ENCODE peak calls at places on chromosomes 3 and 15, in seven cellular contexts. W, C, A, Q, G, H and L are unnamed samples.

GRCh38 chr3:23992051-23992628 is 47.1 kb downstream of the NR1D2 start:
- DNase-seq in C (no peak), H (no peak), Q (peak; percentile 77), G (peak; percentile 70), W (no peak), A (no peak), L (no peak)

GRCh38 chr3:191176038-191176437 is 23.0 kb upstream of the OSTN start:
- DNase-seq in G (no peak), C (no peak), H (no peak), W (no peak), Q (no peak), A (no peak), L (no peak)

GRCh38 chr3:101100361-101101009 is 107.3 kb upstream of the ABI3BP start:
- DNase-seq in W (no peak), G (no peak), H (no peak), A (no peak), Q (no peak), C (no peak), L (no peak)

GRCh38 chr15:38696120-38696727 is 131.6 kb upstream of the RASGRP1 start:
- DNase-seq in Q (no peak), G (peak; percentile 88), A (peak; percentile 69), C (no peak), H (no peak), W (no peak), L (no peak)

GRCh38 chr15:83106994-83107840 is at the start of gene TM6SF1:
- DNase-seq in G (peak; percentile 55), A (peak; percentile 19), W (no peak), C (no peak), H (no peak), Q (peak; percentile 79), L (no peak)

GRCh38 chr15:32743411-32744145 is 25.8 kb downstream of the GREM1 start:
- DNase-seq in W (no peak), G (no peak), H (no peak), C (peak; percentile 51), Q (no peak), A (no peak), L (no peak)

GRCh38 chr3:38438421-38438820 is 15.3 kb upstream of the ACVR2B start:
- DNase-seq in G (peak; percentile 84), W (no peak), C (no peak), Q (no peak), A (no peak), H (no peak), L (peak; percentile 20)

GRCh38 chr15:45637552-45638033 is 2.8 kb downstream of the SQOR start:
- DNase-seq in H (no peak), A (peak; percentile 50), W (peak; percentile 28), C (peak; percentile 71), G (peak; percentile 90), Q (peak; percentile 44), L (peak; percentile 56)

GRCh38 chr15:97156739-97157265 is 803.7 kb upstream of the ARRDC4 start:
- DNase-seq in W (no peak), A (no peak), C (no peak), H (no peak), G (no peak), Q (no peak), L (no peak)

GRCh38 chr3:72899349-72899765 is 11.5 kb downstream of the GXYLT2 start:
- DNase-seq in A (no peak), H (no peak), W (no peak), G (no peak), Q (no peak), C (no peak), L (no peak)

GRCh38 chr15:31391687-31392671 is 65.3 kb downstream of the KLF13 start:
- DNase-seq in Q (peak; percentile 90), G (peak; percentile 77), H (no peak), C (peak; percentile 48), A (peak; percentile 87), W (peak; percentile 45), L (peak; percentile 80)